ENCODE peak calls at places on chromosomes 6 and 20, in ten cellular contexts. U, L, Y, X, Z, N, A, O, F and C are unnamed samples.

GRCh38 chr6:83160167-83160566 is 32.9 kb downstream of the PGM3 start:
- DNase-seq in F (no peak), O (no peak), Y (no peak), Z (no peak), A (no peak), N (no peak), U (no peak), X (no peak), L (no peak), C (no peak)

GRCh38 chr6:135189344-135189743 is 8.2 kb downstream of the MYB start:
- DNase-seq in Z (no peak), U (no peak), O (no peak), L (no peak), X (no peak), N (no peak), A (no peak), F (no peak), Y (no peak), C (no peak)

GRCh38 chr6:105192707-105193465 is 13.1 kb upstream of the POPDC3 start:
- DNase-seq in Y (no peak), U (no peak), A (peak), X (no peak), F (no peak), L (peak), N (no peak), Z (no peak), O (no peak), C (no peak)

GRCh38 chr6:33211666-33212422 is 3.5 kb downstream of the RING1 start:
- DNase-seq in N (no peak), L (no peak), Z (no peak), A (no peak), F (no peak), U (no peak), X (no peak), Y (no peak), O (no peak), C (no peak)

GRCh38 chr6:157047951-157048350 is 270.8 kb downstream of the ARID1B start:
- DNase-seq in F (no peak), O (no peak), Y (no peak), X (no peak), N (no peak), Z (no peak), A (no peak), U (no peak), L (no peak), C (no peak)

GRCh38 chr6:139349464-139350020 is 24.9 kb downstream of the CITED2 start:
- DNase-seq in F (no peak), L (no peak), O (no peak), U (no peak), Z (no peak), Y (no peak), N (no peak), A (peak), X (no peak), C (no peak)

GRCh38 chr6:79586548-79586947 is 44.6 kb upstream of the SH3BGRL2 start:
- DNase-seq in Y (no peak), X (no peak), U (no peak), N (no peak), F (no peak), L (peak), A (peak), O (no peak), Z (no peak), C (no peak)

GRCh38 chr20:13501500-13501899 is 137.2 kb downstream of the TASP1 start:
- DNase-seq in L (no peak), U (no peak), A (no peak), F (no peak), Y (no peak), X (no peak), N (no peak), O (no peak), Z (no peak), C (no peak)

GRCh38 chr6:132960720-132961119 is 146.4 kb downstream of the RPS12 start:
- DNase-seq in Z (no peak), A (no peak), F (no peak), N (no peak), O (no peak), Y (no peak), L (no peak), X (no peak), U (no peak), C (no peak)

GRCh38 chr6:148272597-148272996 is 70.0 kb upstream of the SASH1 start:
- DNase-seq in X (no peak), L (no peak), Z (no peak), Y (no peak), N (no peak), O (no peak), U (no peak), A (no peak), F (no peak), C (no peak)

GRCh38 chr6:107110200-107110599 is 5.1 kb downstream of the BEND3 start:
- DNase-seq in Y (no peak), N (no peak), A (no peak), F (no peak), Z (no peak), U (no peak), X (no peak), O (no peak), L (no peak), C (no peak)

GRCh38 chr6:47481806-47482205 is 4.2 kb downstream of the CD2AP start:
- DNase-seq in Z (no peak), F (no peak), O (no peak), L (no peak), X (no peak), U (no peak), N (no peak), A (peak), Y (no peak), C (no peak)

GRCh38 chr20:46367967-46368901 is 38.2 kb downstream of the ELMO2 start:
- DNase-seq in Z (no peak), Y (no peak), L (no peak), N (no peak), X (peak), U (no peak), A (peak), O (no peak), F (no peak), C (no peak)

GRCh38 chr6:168355716-168356522 is 36.3 kb upstream of the DACT2 start:
- DNase-seq in N (peak), L (no peak), Y (no peak), Z (no peak), F (peak), X (peak), U (peak), O (peak), A (no peak), C (no peak)
- TF ChIP-seq CTCF in N (peak), L (peak), Y (no peak), Z (peak), F (peak), X (peak), U (peak), O (peak), A (peak), C (no peak)

GRCh38 chr6:43495409-43495941 is 14.7 kb downstream of the LRRC73 start:
- DNase-seq in Y (no peak), A (peak), F (no peak), N (no peak), X (no peak), Z (no peak), U (no peak), L (peak), O (no peak), C (no peak)
- TF ChIP-seq CTCF in Y (no peak), A (peak), F (no peak), N (no peak), X (no peak), Z (no peak), U (no peak), L (peak), O (no peak), C (no peak)

GRCh38 chr20:32344835-32345506 is 13.2 kb upstream of the ASXL1 start:
- DNase-seq in A (no peak), U (no peak), F (no peak), N (peak), Y (no peak), Z (no peak), O (no peak), L (no peak), X (no peak), C (no peak)
- TF ChIP-seq CTCF in A (no peak), U (no peak), F (no peak), N (no peak), Y (no peak), Z (no peak), O (no peak), L (no peak), X (no peak), C (no peak)

DNA sequence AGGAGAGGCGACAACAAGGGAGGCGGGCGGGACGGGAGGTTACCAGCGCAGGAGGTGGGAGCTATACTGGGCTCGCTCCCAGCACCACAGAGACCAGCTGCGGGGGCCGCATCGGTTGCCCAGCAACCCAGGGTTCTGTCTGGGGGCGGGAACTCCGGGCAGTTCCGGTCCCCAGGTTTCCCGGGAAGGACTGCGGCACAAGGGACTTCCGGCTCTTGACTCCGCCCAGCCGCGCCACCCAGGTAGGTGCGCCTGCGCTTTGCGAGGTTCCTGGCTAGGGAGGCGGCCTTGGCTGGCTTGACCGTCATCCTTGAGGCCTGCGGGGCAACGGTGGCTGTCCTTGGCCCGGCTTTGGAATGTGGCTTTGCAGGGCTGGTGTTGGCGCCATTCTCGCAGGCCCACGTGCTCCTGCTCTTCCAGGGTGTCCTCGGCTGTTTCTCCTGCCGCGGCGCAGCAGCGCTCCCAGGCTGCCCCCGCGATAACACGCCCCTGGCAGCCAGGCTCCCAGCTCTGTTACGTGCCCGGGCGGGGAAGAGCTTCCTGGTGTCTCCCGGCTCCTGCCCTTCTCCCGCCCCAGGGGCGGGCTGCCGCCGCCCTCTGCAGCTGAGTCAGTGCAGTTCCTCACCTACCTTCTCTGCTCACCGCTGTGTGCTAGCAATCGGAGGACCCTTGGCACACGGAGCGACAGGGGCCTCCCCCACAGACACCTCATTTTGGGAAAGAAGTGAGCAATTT is at the start of gene RSPH3:
- DNase-seq in Z (peak), X (peak), L (peak), Y (peak), O (peak), A (peak), N (peak), F (peak), U (peak), C (peak)
- TF ChIP-seq CTCF in Z (no peak), X (no peak), L (peak), Y (no peak), O (peak), A (peak), N (no peak), F (peak), U (no peak), C (no peak)

DNA sequence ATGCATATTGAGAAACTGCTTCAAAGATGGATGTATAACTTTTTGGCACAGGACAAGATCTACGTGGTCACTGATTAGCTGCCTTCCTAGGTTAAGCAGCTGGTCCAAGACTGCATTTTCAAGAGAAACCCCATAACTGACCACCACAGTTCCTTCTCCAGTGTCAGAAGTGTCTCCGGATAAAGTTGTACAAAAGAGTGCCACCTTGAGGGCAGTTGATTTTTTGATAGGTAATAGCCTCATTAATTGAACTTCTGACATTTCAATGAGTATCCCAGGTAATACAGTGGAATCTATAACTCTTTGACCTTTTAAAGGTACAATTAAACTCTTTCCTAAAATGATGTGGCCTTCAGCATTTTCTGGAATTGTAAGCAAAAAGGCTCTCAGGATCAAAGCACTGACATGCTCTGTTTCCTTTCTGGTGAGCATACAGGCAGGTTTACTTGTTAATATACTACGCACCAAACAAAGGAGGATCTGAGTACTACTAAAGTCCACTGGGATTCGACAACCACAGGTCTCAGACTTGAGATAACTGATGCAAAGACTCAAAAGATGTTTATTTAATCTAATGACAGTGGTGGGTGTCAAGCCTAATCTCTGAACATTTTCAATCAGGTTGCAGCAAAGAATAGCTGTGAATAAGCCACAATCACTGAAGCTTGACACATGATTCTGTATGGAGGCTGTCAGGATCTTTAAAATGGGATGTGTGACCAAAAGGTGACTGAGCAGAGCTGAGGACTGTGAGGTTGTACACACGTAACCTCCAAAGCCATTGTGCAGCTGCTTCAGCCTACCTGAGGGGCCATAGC is 21.2 kb downstream of the MKKS start:
- DNase-seq in F (no peak), Y (no peak), O (no peak), U (no peak), A (no peak), L (no peak), N (no peak), Z (no peak), X (no peak), C (no peak)
- TF ChIP-seq CTCF in F (no peak), Y (no peak), O (no peak), U (no peak), A (peak), L (peak), N (no peak), Z (no peak), X (peak), C (no peak)

GRCh38 chr20:35296101-35296554 is 3.9 kb upstream of the FAM83C start:
- DNase-seq in L (no peak), Y (no peak), O (no peak), X (no peak), U (no peak), N (no peak), F (no peak), Z (peak), A (no peak), C (no peak)
- TF ChIP-seq CTCF in L (no peak), Y (no peak), O (no peak), X (no peak), U (no peak), N (no peak), F (no peak), Z (no peak), A (no peak), C (no peak)